ENCODE peak calls at places on chromosomes 2 and 18, in eight cellular contexts. A is right lobe of liver, X is PC-9, B is cardiac muscle cell, V is colonic mucosa, U is pancreas, W is HepG2, Q is heart right ventricle. N is an unnamed sample.

GRCh38 chr2:127052068-127052770 is 54.7 kb downstream of the BIN1 start:
- DNase-seq in A (peak; percentile 48), X (no peak), B (no peak), V (no peak), U (peak; percentile 59), W (no peak), Q (peak; percentile 9), N (no peak)

GRCh38 chr2:10278029-10278762 is 24.5 kb upstream of the HPCAL1 start:
- DNase-seq in A (peak; percentile 69), X (peak; percentile 48), B (peak; percentile 77), V (peak; percentile 42), U (peak; percentile 81), W (peak; percentile 87), Q (peak; percentile 60), N (no peak)

GRCh38 chr2:143803936-143804335 is 674.7 kb downstream of the ARHGAP15 start:
- DNase-seq in A (no peak), X (no peak), B (peak; percentile 26), V (no peak), U (no peak), W (no peak), Q (no peak), N (no peak)

GRCh38 chr2:149652925-149653324 is 65.3 kb upstream of the MMADHC start:
- DNase-seq in A (no peak), X (no peak), B (peak; percentile 54), V (no peak), U (no peak), W (no peak), Q (no peak), N (no peak)

GRCh38 chr2:145752091-145752806 is 1232.3 kb upstream of the ZEB2 start:
- DNase-seq in A (no peak), X (peak; percentile 41), B (peak; percentile 93), V (no peak), U (no peak), W (peak; percentile 93), Q (no peak), N (peak; percentile 37)

GRCh38 chr2:218168635-218169462 is 2.1 kb upstream of the CXCR1 start:
- DNase-seq in A (no peak), X (peak; percentile 52), B (peak; percentile 48), V (peak; percentile 67), U (no peak), W (peak; percentile 65), Q (peak; percentile 26), N (no peak)

GRCh38 chr2:168169097-168169745 is 78.2 kb downstream of the STK39 start:
- DNase-seq in A (no peak), X (no peak), B (no peak), V (no peak), U (no peak), W (no peak), Q (no peak), N (no peak)

GRCh38 chr18:28808373-28808772 is 631.4 kb upstream of the CDH2 start:
- DNase-seq in A (no peak), X (no peak), B (no peak), V (no peak), U (no peak), W (no peak), Q (no peak), N (no peak)

GRCh38 chr18:47143153-47143552 is 7.1 kb downstream of the HDHD2 start:
- DNase-seq in A (no peak), X (no peak), B (no peak), V (no peak), U (no peak), W (no peak), Q (no peak), N (no peak)

GRCh38 chr2:144430722-144431163 is 89.2 kb downstream of the ZEB2 start:
- DNase-seq in A (no peak), X (no peak), B (peak; percentile 59), V (no peak), U (no peak), W (no peak), Q (no peak), N (no peak)

GRCh38 chr18:79553154-79553553 is 126.4 kb upstream of the CTDP1 start:
- DNase-seq in A (no peak), X (no peak), B (no peak), V (no peak), U (no peak), W (no peak), Q (no peak), N (no peak)

GRCh38 chr18:62670573-62670972 is 44.8 kb upstream of the PHLPP1 start:
- DNase-seq in A (no peak), X (no peak), B (no peak), V (no peak), U (no peak), W (no peak), Q (no peak), N (no peak)

GRCh38 chr18:26089247-26090129 is 925 bp downstream of the SS18 start:
- DNase-seq in A (peak; percentile 76), X (no peak), B (peak; percentile 43), V (peak; percentile 21), U (no peak), W (peak; percentile 6), Q (no peak), N (no peak)

GRCh38 chr2:127726158-127726880 is 25.0 kb downstream of the SFT2D3 start:
- DNase-seq in A (no peak), X (no peak), B (no peak), V (no peak), U (no peak), W (no peak), Q (no peak), N (no peak)

GRCh38 chr2:1742680-1743395 is 1.5 kb downstream of the PXDN start:
- DNase-seq in A (peak; percentile 59), X (peak; percentile 77), B (peak; percentile 96), V (peak; percentile 74), U (no peak), W (no peak), Q (peak; percentile 77), N (peak; percentile 70)

GRCh38 chr18:46199515-46200147 is 95.4 kb downstream of the HAUS1 start:
- DNase-seq in A (no peak), X (peak; percentile 44), B (peak; percentile 54), V (no peak), U (no peak), W (peak; percentile 62), Q (no peak), N (no peak)

GRCh38 chr2:236814558-236814957 is 244.9 kb downstream of the ACKR3 start:
- DNase-seq in A (no peak), X (no peak), B (no peak), V (no peak), U (no peak), W (no peak), Q (no peak), N (no peak)

GRCh38 chr2:80531319-80531718 is 226.8 kb upstream of the LRRTM1 start:
- DNase-seq in A (no peak), X (no peak), B (no peak), V (no peak), U (no peak), W (no peak), Q (no peak), N (no peak)

GRCh38 chr18:11676867-11677266 is 12.2 kb upstream of the GNAL start:
- DNase-seq in A (no peak), X (no peak), B (peak; percentile 29), V (no peak), U (no peak), W (no peak), Q (no peak), N (no peak)

GRCh38 chr2:109636290-109636675 is 22.1 kb downstream of the SOWAHC start:
- DNase-seq in A (no peak), X (no peak), B (peak; percentile 52), V (no peak), U (no peak), W (no peak), Q (no peak), N (no peak)

GRCh38 chr18:9474103-9474982 is 970 bp upstream of the RALBP1 start:
- DNase-seq in A (no peak), X (no peak), B (peak; percentile 88), V (peak; percentile 91), U (no peak), W (peak; percentile 66), Q (no peak), N (no peak)

GRCh38 chr2:207156045-207156444 is 9.7 kb downstream of the KLF7 start:
- DNase-seq in A (no peak), X (no peak), B (no peak), V (no peak), U (no peak), W (no peak), Q (no peak), N (no peak)
- H3K4me1 ChIP-seq in A (no peaks in the 10 kb centered on the region), X (no peaks in the 10 kb centered on the region), B (peaks cover 10% of the 10 kb centered on the region), V (no peaks in the 10 kb centered on the region), U (peaks cover 4% of the 10 kb centered on the region), W (peaks cover 12% of the 10 kb centered on the region), Q (peaks cover 99% of the 10 kb centered on the region), N (peaks cover 29% of the 10 kb centered on the region)

DNA sequence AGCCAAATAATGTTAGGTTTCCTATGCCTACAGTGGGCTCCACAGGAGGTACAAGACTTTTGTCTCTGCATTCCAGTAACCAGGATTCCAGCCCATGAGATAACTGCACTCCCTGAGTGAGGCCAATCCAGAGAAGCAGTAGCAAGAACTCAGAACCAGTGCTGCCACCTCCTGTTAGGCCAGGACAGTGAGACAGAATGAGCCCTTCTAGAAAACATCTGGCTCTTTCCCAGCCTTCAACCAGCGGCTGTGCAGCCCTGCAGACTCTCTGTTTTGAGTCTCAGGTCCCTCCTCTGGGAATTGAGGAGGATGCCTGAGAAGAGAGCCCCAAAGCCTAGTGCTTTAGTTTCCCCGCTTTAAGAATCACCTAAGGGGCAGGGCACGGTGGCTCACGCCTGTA is 44.2 kb downstream of the ARID5A start:
- DNase-seq in A (no peak), X (no peak), B (peak; percentile 67), V (no peak), U (no peak), W (peak; percentile 46), Q (no peak), N (peak; percentile 20)
- TF ChIP-seq CTCF in A (no peak), X (no peak), B (peak; percentile 60), V (no peak), U (no peak), W (peak; percentile 60), Q (no peak), N (no peak)

DNA sequence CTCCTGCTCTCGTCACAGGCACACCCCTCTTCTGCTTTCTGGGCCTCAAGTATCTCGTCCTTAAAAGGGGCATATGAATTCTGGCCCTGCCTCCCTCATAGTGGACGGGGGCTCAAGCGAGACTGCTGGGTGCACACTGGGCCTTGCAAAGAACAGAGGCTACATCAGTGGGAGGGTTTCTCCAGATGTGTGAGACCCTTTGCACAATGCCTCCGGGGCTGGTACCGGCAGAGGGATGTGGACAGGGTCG is 25.0 kb downstream of the CRACDL start:
- DNase-seq in A (peak; percentile 46), X (no peak), B (no peak), V (no peak), U (no peak), W (no peak), Q (no peak), N (no peak)
- H3K27ac ChIP-seq in A (no peak overlapping the region), X (no peak overlapping the region), B (no peak overlapping the region), V (no peak overlapping the region), U (no peak overlapping the region), W (no peak overlapping the region), Q (no peak overlapping the region), N (no peak overlapping the region)

GRCh38 chr2:241808051-241808450 is 942 bp upstream of the NEU4 start:
- DNase-seq in A (no peak), X (no peak), B (peak; percentile 13), V (peak; percentile 28), U (no peak), W (peak; percentile 67), Q (peak; percentile 25), N (no peak)
- H3K4me1 ChIP-seq in A (no peaks in the 10 kb centered on the region), X (no peaks in the 10 kb centered on the region), B (peaks cover 6% of the 10 kb centered on the region), V (no peaks in the 10 kb centered on the region), U (peaks cover 7% of the 10 kb centered on the region), W (peaks cover 44% of the 10 kb centered on the region), Q (peaks cover 24% of the 10 kb centered on the region), N (no peaks in the 10 kb centered on the region)